ENCODE peak calls at places on chromosomes 12 and 14, in eight cellular contexts. One of them, this sample, is unnamed.

GRCh38 chr12:52405922-52406385 is at the start of gene KRT82:
- DNase-seq in hippocampal formation: no peak
- DNase-seq in NCI-H524 treated with DMSO at 0.1 percent for 48 hours: no peak
- DNase-seq in activated T-helper 1 cell treated with anti-CD3 and anti-CD28 coated beads, Interleukin-2, amount 50 U/mL, for 16 hours: no peak
- DNase-seq in A549: no peak
- DNase-seq in C1 segment of cervical spinal cord: no peak
- DNase-seq in cortex of kidney: no peak
- DNase-seq in stimulated activated CD8-positive, alpha-beta memory T cell treated with anti-CD3 and anti-CD28 coated beads, Interleukin-15, amount 100 ng/mL, for 24 hours: no peak
- DNase-seq in this sample: no peak

GRCh38 chr12:125065753-125066570 is 727 bp downstream of the AACS start:
- DNase-seq in hippocampal formation: no peak
- DNase-seq in NCI-H524 treated with DMSO at 0.1 percent for 48 hours: no peak
- DNase-seq in activated T-helper 1 cell treated with anti-CD3 and anti-CD28 coated beads, Interleukin-2, amount 50 U/mL, for 16 hours: no peak
- DNase-seq in A549: no peak
- DNase-seq in C1 segment of cervical spinal cord: no peak
- DNase-seq in cortex of kidney: no peak
- DNase-seq in stimulated activated CD8-positive, alpha-beta memory T cell treated with anti-CD3 and anti-CD28 coated beads, Interleukin-15, amount 100 ng/mL, for 24 hours: no peak
- DNase-seq in this sample: no peak

GRCh38 chr12:19799216-19799615 is 359.9 kb downstream of the AEBP2 start:
- DNase-seq in hippocampal formation: no peak
- DNase-seq in NCI-H524 treated with DMSO at 0.1 percent for 48 hours: no peak
- DNase-seq in activated T-helper 1 cell treated with anti-CD3 and anti-CD28 coated beads, Interleukin-2, amount 50 U/mL, for 16 hours: no peak
- DNase-seq in A549: no peak
- DNase-seq in C1 segment of cervical spinal cord: no peak
- DNase-seq in cortex of kidney: no peak
- DNase-seq in stimulated activated CD8-positive, alpha-beta memory T cell treated with anti-CD3 and anti-CD28 coated beads, Interleukin-15, amount 100 ng/mL, for 24 hours: no peak
- DNase-seq in this sample: no peak

GRCh38 chr12:48002179-48002601 is 2.1 kb downstream of the COL2A1 start:
- DNase-seq in hippocampal formation: no peak
- DNase-seq in NCI-H524 treated with DMSO at 0.1 percent for 48 hours: no peak
- DNase-seq in activated T-helper 1 cell treated with anti-CD3 and anti-CD28 coated beads, Interleukin-2, amount 50 U/mL, for 16 hours: no peak
- DNase-seq in A549: no peak
- DNase-seq in C1 segment of cervical spinal cord: no peak
- DNase-seq in cortex of kidney: no peak
- DNase-seq in stimulated activated CD8-positive, alpha-beta memory T cell treated with anti-CD3 and anti-CD28 coated beads, Interleukin-15, amount 100 ng/mL, for 24 hours: no peak
- DNase-seq in this sample: no peak

GRCh38 chr14:59969319-59969718 is 49.4 kb downstream of the LRRC9 start:
- DNase-seq in hippocampal formation: no peak
- DNase-seq in NCI-H524 treated with DMSO at 0.1 percent for 48 hours: no peak
- DNase-seq in activated T-helper 1 cell treated with anti-CD3 and anti-CD28 coated beads, Interleukin-2, amount 50 U/mL, for 16 hours: no peak
- DNase-seq in A549: peak
- DNase-seq in C1 segment of cervical spinal cord: no peak
- DNase-seq in cortex of kidney: no peak
- DNase-seq in stimulated activated CD8-positive, alpha-beta memory T cell treated with anti-CD3 and anti-CD28 coated beads, Interleukin-15, amount 100 ng/mL, for 24 hours: no peak
- DNase-seq in this sample: no peak

GRCh38 chr12:76113800-76114757 is 29.6 kb upstream of the NAP1L1 start:
- DNase-seq in hippocampal formation: no peak
- DNase-seq in NCI-H524 treated with DMSO at 0.1 percent for 48 hours: no peak
- DNase-seq in activated T-helper 1 cell treated with anti-CD3 and anti-CD28 coated beads, Interleukin-2, amount 50 U/mL, for 16 hours: no peak
- DNase-seq in A549: no peak
- DNase-seq in C1 segment of cervical spinal cord: no peak
- DNase-seq in cortex of kidney: no peak
- DNase-seq in stimulated activated CD8-positive, alpha-beta memory T cell treated with anti-CD3 and anti-CD28 coated beads, Interleukin-15, amount 100 ng/mL, for 24 hours: no peak
- DNase-seq in this sample: no peak

GRCh38 chr14:59509101-59509500 is 24.8 kb downstream of the JKAMP start:
- DNase-seq in hippocampal formation: no peak
- DNase-seq in NCI-H524 treated with DMSO at 0.1 percent for 48 hours: no peak
- DNase-seq in activated T-helper 1 cell treated with anti-CD3 and anti-CD28 coated beads, Interleukin-2, amount 50 U/mL, for 16 hours: no peak
- DNase-seq in A549: no peak
- DNase-seq in C1 segment of cervical spinal cord: no peak
- DNase-seq in cortex of kidney: no peak
- DNase-seq in stimulated activated CD8-positive, alpha-beta memory T cell treated with anti-CD3 and anti-CD28 coated beads, Interleukin-15, amount 100 ng/mL, for 24 hours: no peak
- DNase-seq in this sample: no peak

GRCh38 chr12:54304187-54304810 is 3.5 kb upstream of the NFE2 start:
- DNase-seq in hippocampal formation: no peak
- DNase-seq in NCI-H524 treated with DMSO at 0.1 percent for 48 hours: no peak
- DNase-seq in activated T-helper 1 cell treated with anti-CD3 and anti-CD28 coated beads, Interleukin-2, amount 50 U/mL, for 16 hours: no peak
- DNase-seq in A549: peak
- DNase-seq in C1 segment of cervical spinal cord: no peak
- DNase-seq in cortex of kidney: no peak
- DNase-seq in stimulated activated CD8-positive, alpha-beta memory T cell treated with anti-CD3 and anti-CD28 coated beads, Interleukin-15, amount 100 ng/mL, for 24 hours: no peak
- DNase-seq in this sample: no peak

GRCh38 chr12:3342051-3342450 is 149.0 kb upstream of the PRMT8 start:
- DNase-seq in hippocampal formation: peak
- DNase-seq in NCI-H524 treated with DMSO at 0.1 percent for 48 hours: peak
- DNase-seq in activated T-helper 1 cell treated with anti-CD3 and anti-CD28 coated beads, Interleukin-2, amount 50 U/mL, for 16 hours: no peak
- DNase-seq in A549: peak
- DNase-seq in C1 segment of cervical spinal cord: peak
- DNase-seq in cortex of kidney: no peak
- DNase-seq in stimulated activated CD8-positive, alpha-beta memory T cell treated with anti-CD3 and anti-CD28 coated beads, Interleukin-15, amount 100 ng/mL, for 24 hours: no peak
- DNase-seq in this sample: no peak

GRCh38 chr14:58298477-58298879 is at the start of gene ARID4A:
- DNase-seq in hippocampal formation: no peak
- DNase-seq in NCI-H524 treated with DMSO at 0.1 percent for 48 hours: no peak
- DNase-seq in activated T-helper 1 cell treated with anti-CD3 and anti-CD28 coated beads, Interleukin-2, amount 50 U/mL, for 16 hours: peak
- DNase-seq in A549: no peak
- DNase-seq in C1 segment of cervical spinal cord: peak
- DNase-seq in cortex of kidney: no peak
- DNase-seq in stimulated activated CD8-positive, alpha-beta memory T cell treated with anti-CD3 and anti-CD28 coated beads, Interleukin-15, amount 100 ng/mL, for 24 hours: peak
- DNase-seq in this sample: no peak

GRCh38 chr12:75509621-75510020 is 1.8 kb downstream of the KRR1 start:
- DNase-seq in hippocampal formation: no peak
- DNase-seq in NCI-H524 treated with DMSO at 0.1 percent for 48 hours: no peak
- DNase-seq in activated T-helper 1 cell treated with anti-CD3 and anti-CD28 coated beads, Interleukin-2, amount 50 U/mL, for 16 hours: no peak
- DNase-seq in A549: no peak
- DNase-seq in C1 segment of cervical spinal cord: no peak
- DNase-seq in cortex of kidney: no peak
- DNase-seq in stimulated activated CD8-positive, alpha-beta memory T cell treated with anti-CD3 and anti-CD28 coated beads, Interleukin-15, amount 100 ng/mL, for 24 hours: no peak
- DNase-seq in this sample: no peak

GRCh38 chr12:92745874-92746553 is 43.2 kb downstream of the PLEKHG7 start:
- DNase-seq in hippocampal formation: peak
- DNase-seq in NCI-H524 treated with DMSO at 0.1 percent for 48 hours: no peak
- DNase-seq in activated T-helper 1 cell treated with anti-CD3 and anti-CD28 coated beads, Interleukin-2, amount 50 U/mL, for 16 hours: no peak
- DNase-seq in A549: peak
- DNase-seq in C1 segment of cervical spinal cord: peak
- DNase-seq in cortex of kidney: no peak
- DNase-seq in stimulated activated CD8-positive, alpha-beta memory T cell treated with anti-CD3 and anti-CD28 coated beads, Interleukin-15, amount 100 ng/mL, for 24 hours: no peak
- DNase-seq in this sample: peak

GRCh38 chr12:116590561-116590960 is 31.4 kb downstream of the MAP1LC3B2 start:
- DNase-seq in hippocampal formation: no peak
- DNase-seq in NCI-H524 treated with DMSO at 0.1 percent for 48 hours: no peak
- DNase-seq in activated T-helper 1 cell treated with anti-CD3 and anti-CD28 coated beads, Interleukin-2, amount 50 U/mL, for 16 hours: no peak
- DNase-seq in A549: peak
- DNase-seq in C1 segment of cervical spinal cord: no peak
- DNase-seq in cortex of kidney: no peak
- DNase-seq in stimulated activated CD8-positive, alpha-beta memory T cell treated with anti-CD3 and anti-CD28 coated beads, Interleukin-15, amount 100 ng/mL, for 24 hours: no peak
- DNase-seq in this sample: no peak

GRCh38 chr12:41361791-41362190 is 173.7 kb downstream of the PDZRN4 start:
- DNase-seq in hippocampal formation: no peak
- DNase-seq in NCI-H524 treated with DMSO at 0.1 percent for 48 hours: peak
- DNase-seq in activated T-helper 1 cell treated with anti-CD3 and anti-CD28 coated beads, Interleukin-2, amount 50 U/mL, for 16 hours: no peak
- DNase-seq in A549: no peak
- DNase-seq in C1 segment of cervical spinal cord: no peak
- DNase-seq in cortex of kidney: no peak
- DNase-seq in stimulated activated CD8-positive, alpha-beta memory T cell treated with anti-CD3 and anti-CD28 coated beads, Interleukin-15, amount 100 ng/mL, for 24 hours: no peak
- DNase-seq in this sample: no peak

GRCh38 chr14:75283162-75283883 is 4.7 kb downstream of the FOS start:
- DNase-seq in hippocampal formation: no peak
- DNase-seq in NCI-H524 treated with DMSO at 0.1 percent for 48 hours: no peak
- DNase-seq in activated T-helper 1 cell treated with anti-CD3 and anti-CD28 coated beads, Interleukin-2, amount 50 U/mL, for 16 hours: no peak
- DNase-seq in A549: peak
- DNase-seq in C1 segment of cervical spinal cord: no peak
- DNase-seq in cortex of kidney: no peak
- DNase-seq in stimulated activated CD8-positive, alpha-beta memory T cell treated with anti-CD3 and anti-CD28 coated beads, Interleukin-15, amount 100 ng/mL, for 24 hours: no peak
- DNase-seq in this sample: no peak

GRCh38 chr12:9673404-9674225 is 4.1 kb downstream of the CLEC2D start:
- DNase-seq in hippocampal formation: no peak
- DNase-seq in NCI-H524 treated with DMSO at 0.1 percent for 48 hours: no peak
- DNase-seq in activated T-helper 1 cell treated with anti-CD3 and anti-CD28 coated beads, Interleukin-2, amount 50 U/mL, for 16 hours: peak
- DNase-seq in A549: peak
- DNase-seq in C1 segment of cervical spinal cord: peak
- DNase-seq in cortex of kidney: no peak
- DNase-seq in stimulated activated CD8-positive, alpha-beta memory T cell treated with anti-CD3 and anti-CD28 coated beads, Interleukin-15, amount 100 ng/mL, for 24 hours: peak
- DNase-seq in this sample: no peak

GRCh38 chr12:55708695-55709233 is 1.1 kb upstream of the ITGA7 start:
- DNase-seq in hippocampal formation: no peak
- DNase-seq in NCI-H524 treated with DMSO at 0.1 percent for 48 hours: no peak
- DNase-seq in activated T-helper 1 cell treated with anti-CD3 and anti-CD28 coated beads, Interleukin-2, amount 50 U/mL, for 16 hours: no peak
- DNase-seq in A549: no peak
- DNase-seq in C1 segment of cervical spinal cord: no peak
- DNase-seq in cortex of kidney: no peak
- DNase-seq in stimulated activated CD8-positive, alpha-beta memory T cell treated with anti-CD3 and anti-CD28 coated beads, Interleukin-15, amount 100 ng/mL, for 24 hours: no peak
- DNase-seq in this sample: no peak

GRCh38 chr12:94261119-94261518 is 112.7 kb downstream of the PLXNC1 start:
- DNase-seq in hippocampal formation: no peak
- DNase-seq in NCI-H524 treated with DMSO at 0.1 percent for 48 hours: no peak
- DNase-seq in activated T-helper 1 cell treated with anti-CD3 and anti-CD28 coated beads, Interleukin-2, amount 50 U/mL, for 16 hours: no peak
- DNase-seq in A549: no peak
- DNase-seq in C1 segment of cervical spinal cord: no peak
- DNase-seq in cortex of kidney: no peak
- DNase-seq in stimulated activated CD8-positive, alpha-beta memory T cell treated with anti-CD3 and anti-CD28 coated beads, Interleukin-15, amount 100 ng/mL, for 24 hours: no peak
- DNase-seq in this sample: no peak

GRCh38 chr14:61477845-61478438 is 156.6 kb downstream of the PRKCH start:
- DNase-seq in hippocampal formation: no peak
- DNase-seq in NCI-H524 treated with DMSO at 0.1 percent for 48 hours: no peak
- DNase-seq in activated T-helper 1 cell treated with anti-CD3 and anti-CD28 coated beads, Interleukin-2, amount 50 U/mL, for 16 hours: no peak
- DNase-seq in A549: peak
- DNase-seq in C1 segment of cervical spinal cord: peak
- DNase-seq in cortex of kidney: no peak
- DNase-seq in stimulated activated CD8-positive, alpha-beta memory T cell treated with anti-CD3 and anti-CD28 coated beads, Interleukin-15, amount 100 ng/mL, for 24 hours: no peak
- DNase-seq in this sample: no peak

GRCh38 chr12:90250041-90250440 is 541.4 kb upstream of the ATP2B1 start:
- DNase-seq in hippocampal formation: no peak
- DNase-seq in NCI-H524 treated with DMSO at 0.1 percent for 48 hours: no peak
- DNase-seq in activated T-helper 1 cell treated with anti-CD3 and anti-CD28 coated beads, Interleukin-2, amount 50 U/mL, for 16 hours: no peak
- DNase-seq in A549: no peak
- DNase-seq in C1 segment of cervical spinal cord: no peak
- DNase-seq in cortex of kidney: no peak
- DNase-seq in stimulated activated CD8-positive, alpha-beta memory T cell treated with anti-CD3 and anti-CD28 coated beads, Interleukin-15, amount 100 ng/mL, for 24 hours: no peak
- DNase-seq in this sample: no peak

GRCh38 chr14:106395460-106396050 is 869.2 kb downstream of the TMEM121 start:
- DNase-seq in hippocampal formation: no peak
- DNase-seq in NCI-H524 treated with DMSO at 0.1 percent for 48 hours: no peak
- DNase-seq in activated T-helper 1 cell treated with anti-CD3 and anti-CD28 coated beads, Interleukin-2, amount 50 U/mL, for 16 hours: no peak
- DNase-seq in A549: no peak
- DNase-seq in C1 segment of cervical spinal cord: no peak
- DNase-seq in cortex of kidney: no peak
- DNase-seq in stimulated activated CD8-positive, alpha-beta memory T cell treated with anti-CD3 and anti-CD28 coated beads, Interleukin-15, amount 100 ng/mL, for 24 hours: no peak
- DNase-seq in this sample: no peak

GRCh38 chr12:21561158-21561557 is 35.1 kb downstream of the SPX start:
- DNase-seq in hippocampal formation: no peak
- DNase-seq in NCI-H524 treated with DMSO at 0.1 percent for 48 hours: no peak
- DNase-seq in activated T-helper 1 cell treated with anti-CD3 and anti-CD28 coated beads, Interleukin-2, amount 50 U/mL, for 16 hours: no peak
- DNase-seq in A549: no peak
- DNase-seq in C1 segment of cervical spinal cord: no peak
- DNase-seq in cortex of kidney: no peak
- DNase-seq in stimulated activated CD8-positive, alpha-beta memory T cell treated with anti-CD3 and anti-CD28 coated beads, Interleukin-15, amount 100 ng/mL, for 24 hours: no peak
- DNase-seq in this sample: no peak

GRCh38 chr14:98175881-98176280 is 1096.1 kb downstream of the BCL11B start:
- DNase-seq in hippocampal formation: no peak
- DNase-seq in NCI-H524 treated with DMSO at 0.1 percent for 48 hours: no peak
- DNase-seq in activated T-helper 1 cell treated with anti-CD3 and anti-CD28 coated beads, Interleukin-2, amount 50 U/mL, for 16 hours: no peak
- DNase-seq in A549: no peak
- DNase-seq in C1 segment of cervical spinal cord: no peak
- DNase-seq in cortex of kidney: no peak
- DNase-seq in stimulated activated CD8-positive, alpha-beta memory T cell treated with anti-CD3 and anti-CD28 coated beads, Interleukin-15, amount 100 ng/mL, for 24 hours: no peak
- DNase-seq in this sample: no peak

GRCh38 chr14:76644875-76645518 is 116.3 kb upstream of the VASH1 start:
- DNase-seq in hippocampal formation: peak
- DNase-seq in NCI-H524 treated with DMSO at 0.1 percent for 48 hours: no peak
- DNase-seq in activated T-helper 1 cell treated with anti-CD3 and anti-CD28 coated beads, Interleukin-2, amount 50 U/mL, for 16 hours: no peak
- DNase-seq in A549: peak
- DNase-seq in C1 segment of cervical spinal cord: peak
- DNase-seq in cortex of kidney: no peak
- DNase-seq in stimulated activated CD8-positive, alpha-beta memory T cell treated with anti-CD3 and anti-CD28 coated beads, Interleukin-15, amount 100 ng/mL, for 24 hours: no peak
- DNase-seq in this sample: no peak

GRCh38 chr12:132393245-132393795 is 63.9 kb upstream of the GALNT9 start:
- DNase-seq in hippocampal formation: no peak
- DNase-seq in NCI-H524 treated with DMSO at 0.1 percent for 48 hours: no peak
- DNase-seq in activated T-helper 1 cell treated with anti-CD3 and anti-CD28 coated beads, Interleukin-2, amount 50 U/mL, for 16 hours: no peak
- DNase-seq in A549: peak
- DNase-seq in C1 segment of cervical spinal cord: no peak
- DNase-seq in cortex of kidney: no peak
- DNase-seq in stimulated activated CD8-positive, alpha-beta memory T cell treated with anti-CD3 and anti-CD28 coated beads, Interleukin-15, amount 100 ng/mL, for 24 hours: no peak
- DNase-seq in this sample: no peak

GRCh38 chr12:113007166-113007565 is 28.8 kb downstream of the OAS2 start:
- DNase-seq in hippocampal formation: no peak
- DNase-seq in NCI-H524 treated with DMSO at 0.1 percent for 48 hours: no peak
- DNase-seq in activated T-helper 1 cell treated with anti-CD3 and anti-CD28 coated beads, Interleukin-2, amount 50 U/mL, for 16 hours: no peak
- DNase-seq in A549: peak
- DNase-seq in C1 segment of cervical spinal cord: no peak
- DNase-seq in cortex of kidney: no peak
- DNase-seq in stimulated activated CD8-positive, alpha-beta memory T cell treated with anti-CD3 and anti-CD28 coated beads, Interleukin-15, amount 100 ng/mL, for 24 hours: no peak
- DNase-seq in this sample: no peak

GRCh38 chr14:64338616-64339316 is 44.6 kb upstream of the ESR2 start:
- DNase-seq in hippocampal formation: peak
- DNase-seq in NCI-H524 treated with DMSO at 0.1 percent for 48 hours: peak
- DNase-seq in activated T-helper 1 cell treated with anti-CD3 and anti-CD28 coated beads, Interleukin-2, amount 50 U/mL, for 16 hours: peak
- DNase-seq in A549: peak
- DNase-seq in C1 segment of cervical spinal cord: peak
- DNase-seq in cortex of kidney: peak
- DNase-seq in stimulated activated CD8-positive, alpha-beta memory T cell treated with anti-CD3 and anti-CD28 coated beads, Interleukin-15, amount 100 ng/mL, for 24 hours: peak
- DNase-seq in this sample: peak

GRCh38 chr14:21987937-21988336 is 314.3 kb upstream of the OR4E1 start:
- DNase-seq in hippocampal formation: no peak
- DNase-seq in NCI-H524 treated with DMSO at 0.1 percent for 48 hours: no peak
- DNase-seq in activated T-helper 1 cell treated with anti-CD3 and anti-CD28 coated beads, Interleukin-2, amount 50 U/mL, for 16 hours: no peak
- DNase-seq in A549: peak
- DNase-seq in C1 segment of cervical spinal cord: no peak
- DNase-seq in cortex of kidney: no peak
- DNase-seq in stimulated activated CD8-positive, alpha-beta memory T cell treated with anti-CD3 and anti-CD28 coated beads, Interleukin-15, amount 100 ng/mL, for 24 hours: no peak
- DNase-seq in this sample: no peak

GRCh38 chr12:7441216-7441615 is 2.7 kb downstream of the CD163L1 start:
- DNase-seq in hippocampal formation: no peak
- DNase-seq in NCI-H524 treated with DMSO at 0.1 percent for 48 hours: no peak
- DNase-seq in activated T-helper 1 cell treated with anti-CD3 and anti-CD28 coated beads, Interleukin-2, amount 50 U/mL, for 16 hours: no peak
- DNase-seq in A549: no peak
- DNase-seq in C1 segment of cervical spinal cord: no peak
- DNase-seq in cortex of kidney: no peak
- DNase-seq in stimulated activated CD8-positive, alpha-beta memory T cell treated with anti-CD3 and anti-CD28 coated beads, Interleukin-15, amount 100 ng/mL, for 24 hours: no peak
- DNase-seq in this sample: no peak

GRCh38 chr14:64752909-64753308 is 48.7 kb downstream of the PLEKHG3 start:
- DNase-seq in hippocampal formation: no peak
- DNase-seq in NCI-H524 treated with DMSO at 0.1 percent for 48 hours: no peak
- DNase-seq in activated T-helper 1 cell treated with anti-CD3 and anti-CD28 coated beads, Interleukin-2, amount 50 U/mL, for 16 hours: no peak
- DNase-seq in A549: no peak
- DNase-seq in C1 segment of cervical spinal cord: no peak
- DNase-seq in cortex of kidney: no peak
- DNase-seq in stimulated activated CD8-positive, alpha-beta memory T cell treated with anti-CD3 and anti-CD28 coated beads, Interleukin-15, amount 100 ng/mL, for 24 hours: no peak
- DNase-seq in this sample: no peak

GRCh38 chr14:61526405-61527312 is 168.7 kb upstream of the HIF1A start:
- DNase-seq in hippocampal formation: no peak
- DNase-seq in NCI-H524 treated with DMSO at 0.1 percent for 48 hours: no peak
- DNase-seq in activated T-helper 1 cell treated with anti-CD3 and anti-CD28 coated beads, Interleukin-2, amount 50 U/mL, for 16 hours: no peak
- DNase-seq in A549: no peak
- DNase-seq in C1 segment of cervical spinal cord: no peak
- DNase-seq in cortex of kidney: no peak
- DNase-seq in stimulated activated CD8-positive, alpha-beta memory T cell treated with anti-CD3 and anti-CD28 coated beads, Interleukin-15, amount 100 ng/mL, for 24 hours: no peak
- DNase-seq in this sample: no peak

GRCh38 chr12:69555461-69555860 is 29.8 kb upstream of the CCT2 start:
- DNase-seq in hippocampal formation: no peak
- DNase-seq in NCI-H524 treated with DMSO at 0.1 percent for 48 hours: no peak
- DNase-seq in activated T-helper 1 cell treated with anti-CD3 and anti-CD28 coated beads, Interleukin-2, amount 50 U/mL, for 16 hours: no peak
- DNase-seq in A549: peak
- DNase-seq in C1 segment of cervical spinal cord: no peak
- DNase-seq in cortex of kidney: no peak
- DNase-seq in stimulated activated CD8-positive, alpha-beta memory T cell treated with anti-CD3 and anti-CD28 coated beads, Interleukin-15, amount 100 ng/mL, for 24 hours: no peak
- DNase-seq in this sample: no peak

GRCh38 chr14:59281613-59282012 is 93.1 kb downstream of the DAAM1 start:
- DNase-seq in hippocampal formation: no peak
- DNase-seq in NCI-H524 treated with DMSO at 0.1 percent for 48 hours: no peak
- DNase-seq in activated T-helper 1 cell treated with anti-CD3 and anti-CD28 coated beads, Interleukin-2, amount 50 U/mL, for 16 hours: no peak
- DNase-seq in A549: no peak
- DNase-seq in C1 segment of cervical spinal cord: no peak
- DNase-seq in cortex of kidney: no peak
- DNase-seq in stimulated activated CD8-positive, alpha-beta memory T cell treated with anti-CD3 and anti-CD28 coated beads, Interleukin-15, amount 100 ng/mL, for 24 hours: no peak
- DNase-seq in this sample: no peak

GRCh38 chr12:100741084-100741711 is 53.4 kb upstream of the ANO4 start:
- DNase-seq in hippocampal formation: peak
- DNase-seq in NCI-H524 treated with DMSO at 0.1 percent for 48 hours: no peak
- DNase-seq in activated T-helper 1 cell treated with anti-CD3 and anti-CD28 coated beads, Interleukin-2, amount 50 U/mL, for 16 hours: no peak
- DNase-seq in A549: peak
- DNase-seq in C1 segment of cervical spinal cord: no peak
- DNase-seq in cortex of kidney: no peak
- DNase-seq in stimulated activated CD8-positive, alpha-beta memory T cell treated with anti-CD3 and anti-CD28 coated beads, Interleukin-15, amount 100 ng/mL, for 24 hours: no peak
- DNase-seq in this sample: no peak

This sample was measured in Panc1.